ENCODE peak calls at places on chromosome 4, in four cellular contexts. One of them, this sample, is unnamed.

GRCh38 chr4:142452132-142452855 is 393.8 kb downstream of the INPP4B start:
- DNase-seq in HCT116: no peak
- DNase-seq in heart left ventricle: no peak
- DNase-seq in A549: no peak
- DNase-seq in this sample: no peak

GRCh38 chr4:6446538-6447451 is 25.6 kb downstream of the PPP2R2C start:
- DNase-seq in HCT116: no peak
- DNase-seq in heart left ventricle: peak; percentile 77
- DNase-seq in A549: no peak
- DNase-seq in this sample: no peak

GRCh38 chr4:174460684-174461083 is 61.6 kb downstream of the HPGD start:
- DNase-seq in HCT116: no peak
- DNase-seq in heart left ventricle: no peak
- DNase-seq in A549: no peak
- DNase-seq in this sample: no peak

GRCh38 chr4:32929738-32930688 is 2209.8 kb downstream of the PCDH7 start:
- DNase-seq in HCT116: no peak
- DNase-seq in heart left ventricle: no peak
- DNase-seq in A549: no peak
- DNase-seq in this sample: no peak

GRCh38 chr4:165364452-165365080 is 14.2 kb upstream of the CPE start:
- DNase-seq in HCT116: no peak
- DNase-seq in heart left ventricle: no peak
- DNase-seq in A549: no peak
- DNase-seq in this sample: no peak

GRCh38 chr4:76732246-76732645 is 165.7 kb downstream of the SOWAHB start:
- DNase-seq in HCT116: no peak
- DNase-seq in heart left ventricle: no peak
- DNase-seq in A549: no peak
- DNase-seq in this sample: no peak

GRCh38 chr4:16916719-16917337 is 18.4 kb upstream of the LDB2 start:
- DNase-seq in HCT116: peak; percentile 70
- DNase-seq in heart left ventricle: peak; percentile 50
- DNase-seq in A549: peak; percentile 15
- DNase-seq in this sample: no peak

GRCh38 chr4:5890063-5890727 is 2.7 kb downstream of the CRMP1 start:
- DNase-seq in HCT116: no peak
- DNase-seq in heart left ventricle: no peak
- DNase-seq in A549: no peak
- DNase-seq in this sample: no peak

GRCh38 chr4:80967346-80967745 is 63.2 kb upstream of the BMP3 start:
- DNase-seq in HCT116: no peak
- DNase-seq in heart left ventricle: no peak
- DNase-seq in A549: no peak
- DNase-seq in this sample: no peak

GRCh38 chr4:21769404-21770147 is 179.0 kb downstream of the KCNIP4 start:
- DNase-seq in HCT116: no peak
- DNase-seq in heart left ventricle: no peak
- DNase-seq in A549: no peak
- DNase-seq in this sample: no peak

GRCh38 chr4:56828784-56829535 is 7.5 kb upstream of the SPINK2 start:
- DNase-seq in HCT116: no peak
- DNase-seq in heart left ventricle: no peak
- DNase-seq in A549: no peak
- DNase-seq in this sample: no peak

DNA sequence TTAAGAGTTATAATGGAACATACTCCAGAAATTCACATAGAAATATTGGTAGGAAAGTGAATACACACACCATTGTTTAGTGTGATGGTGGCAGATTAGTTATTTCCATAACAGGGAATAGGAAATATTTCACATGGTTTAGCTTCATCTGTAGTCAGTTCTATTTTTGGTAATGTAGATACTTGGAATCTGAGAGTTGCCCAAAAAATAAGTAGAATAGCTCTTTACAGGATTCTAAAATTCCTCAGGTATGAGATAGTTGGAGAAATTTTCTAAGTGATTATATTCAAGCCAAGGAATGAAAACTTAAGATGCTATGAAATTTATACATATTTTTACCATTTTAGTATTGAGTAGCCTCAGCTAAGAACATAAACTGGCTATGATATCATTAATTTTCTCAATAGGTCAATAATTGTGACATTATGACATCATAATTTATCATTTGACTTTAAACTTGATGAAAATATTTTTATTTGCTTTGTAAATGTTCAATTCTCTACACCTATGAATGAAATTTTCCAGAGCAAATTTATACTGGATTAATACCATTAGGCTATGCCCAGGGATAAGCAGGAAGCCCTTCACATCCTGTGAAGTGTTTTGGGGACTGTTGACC is 35.8 kb downstream of the CPEB2 start:
- DNase-seq in HCT116: no peak
- DNase-seq in heart left ventricle: no peak
- DNase-seq in A549: no peak
- DNase-seq in this sample: no peak
- TF ChIP-seq POLR2A in HCT116: no peak
- TF ChIP-seq POLR2A in heart left ventricle: no peak
- TF ChIP-seq POLR2A in A549: no peak
- TF ChIP-seq POLR2A in this sample: no peak

DNA sequence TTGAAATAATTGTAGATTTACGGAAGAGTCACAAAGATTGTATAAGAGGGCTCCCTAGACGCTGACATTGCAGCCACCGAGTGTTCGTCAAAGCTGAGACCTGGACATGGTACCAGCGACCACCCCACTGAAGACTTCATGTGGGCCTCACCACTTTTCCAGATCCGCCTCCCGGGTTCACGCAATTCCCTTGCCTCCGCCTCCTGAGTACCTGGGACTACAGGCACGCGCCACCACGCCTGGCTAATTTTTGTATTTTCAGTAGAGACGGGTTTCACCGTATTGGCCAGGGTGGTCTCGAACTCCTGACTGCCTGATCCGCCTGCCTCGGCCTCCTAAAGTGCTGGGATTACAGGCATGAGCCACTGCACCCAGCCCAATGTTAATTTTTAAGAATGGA is 29.7 kb downstream of the CPLX1 start:
- DNase-seq in HCT116: no peak
- DNase-seq in heart left ventricle: no peak
- DNase-seq in A549: no peak
- DNase-seq in this sample: no peak
- H3K27ac ChIP-seq in HCT116: no peak overlapping the region
- H3K27ac ChIP-seq in heart left ventricle: no peak overlapping the region
- H3K27ac ChIP-seq in A549: no peak overlapping the region
- H3K27ac ChIP-seq in this sample: no peak overlapping the region

GRCh38 chr4:173374588-173374987 is 3.8 kb downstream of the SAP30 start:
- DNase-seq in HCT116: no peak
- DNase-seq in heart left ventricle: no peak
- DNase-seq in A549: no peak
- DNase-seq in this sample: no peak

GRCh38 chr4:173370477-173371291 is at the start of gene SAP30:
- DNase-seq in HCT116: peak; percentile 94
- DNase-seq in heart left ventricle: peak; percentile 99
- DNase-seq in A549: peak; percentile 73
- DNase-seq in this sample: peak; percentile 97

GRCh38 chr4:173370130-173370476 is 651 bp upstream of the SAP30 start:
- DNase-seq in HCT116: no peak
- DNase-seq in heart left ventricle: peak; percentile 77
- DNase-seq in A549: peak; percentile 18
- DNase-seq in this sample: peak; percentile 62

GRCh38 chr4:173367946-173368345 is 2.8 kb upstream of the SAP30 start:
- DNase-seq in HCT116: no peak
- DNase-seq in heart left ventricle: no peak
- DNase-seq in A549: no peak
- DNase-seq in this sample: no peak

GRCh38 chr4:173371292-173372192 is 788 bp downstream of the SAP30 start:
- DNase-seq in HCT116: no peak
- DNase-seq in heart left ventricle: peak; percentile 81
- DNase-seq in A549: peak; percentile 43
- DNase-seq in this sample: peak; percentile 60
- TF ChIP-seq POLR2A in HCT116: no peak
- TF ChIP-seq POLR2A in heart left ventricle: no peak
- TF ChIP-seq POLR2A in A549: no peak
- TF ChIP-seq POLR2A in this sample: no peak

DNA sequence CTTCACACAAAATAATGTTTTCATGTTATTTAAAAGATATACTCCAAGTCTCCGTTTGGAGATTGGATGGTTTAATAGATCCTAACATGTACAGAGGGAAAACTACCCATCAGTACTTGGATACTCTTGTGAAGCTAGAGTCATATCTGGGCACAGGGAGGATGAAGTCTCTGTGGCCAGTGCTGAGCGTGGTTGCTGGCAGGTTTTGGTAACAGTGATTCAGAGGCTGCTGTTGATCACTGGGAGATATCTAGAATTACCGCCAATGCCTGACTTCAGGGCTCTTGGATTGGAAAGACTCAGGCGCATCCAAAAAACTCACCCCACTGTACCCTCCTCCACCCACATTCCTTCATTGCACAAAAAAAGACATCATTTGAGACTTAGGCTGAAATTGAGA is 107.2 kb upstream of the PGRMC2 start:
- DNase-seq in HCT116: no peak
- DNase-seq in heart left ventricle: no peak
- DNase-seq in A549: no peak
- DNase-seq in this sample: no peak
- H3K27ac ChIP-seq in HCT116: no peak overlapping the region
- H3K27ac ChIP-seq in heart left ventricle: no peak overlapping the region
- H3K27ac ChIP-seq in A549: no peak overlapping the region
- H3K27ac ChIP-seq in this sample: no peak overlapping the region

GRCh38 chr4:151325320-151326246 is at the start of gene SH3D19:
- DNase-seq in HCT116: peak; percentile 68
- DNase-seq in heart left ventricle: peak; percentile 84
- DNase-seq in A549: peak; percentile 61
- DNase-seq in this sample: peak; percentile 63
- TF ChIP-seq POLR2A in HCT116: no peak
- TF ChIP-seq POLR2A in heart left ventricle: no peak
- TF ChIP-seq POLR2A in A549: peak; percentile 52
- TF ChIP-seq POLR2A in this sample: peak; percentile 55

GRCh38 chr4:159272341-159273125 is 169.7 kb downstream of the RAPGEF2 start:
- DNase-seq in HCT116: no peak
- DNase-seq in heart left ventricle: no peak
- DNase-seq in A549: no peak
- DNase-seq in this sample: no peak
- H3K27ac ChIP-seq in HCT116: no peak overlapping the region
- H3K27ac ChIP-seq in heart left ventricle: no peak overlapping the region
- H3K27ac ChIP-seq in A549: no peak overlapping the region
- H3K27ac ChIP-seq in this sample: no peak overlapping the region

GRCh38 chr4:2755821-2756690 is at the start of gene TNIP2:
- DNase-seq in HCT116: no peak
- DNase-seq in heart left ventricle: peak; percentile 92
- DNase-seq in A549: peak; percentile 70
- DNase-seq in this sample: peak; percentile 59
- TF ChIP-seq POLR2A in HCT116: no peak
- TF ChIP-seq POLR2A in heart left ventricle: no peak
- TF ChIP-seq POLR2A in A549: peak; percentile 75
- TF ChIP-seq POLR2A in this sample: no peak

GRCh38 chr4:185117300-185117934 is 25.6 kb upstream of the SLC25A4 start:
- DNase-seq in HCT116: no peak
- DNase-seq in heart left ventricle: no peak
- DNase-seq in A549: no peak
- DNase-seq in this sample: no peak

GRCh38 chr4:185119927-185120630 is 23.0 kb upstream of the SLC25A4 start:
- DNase-seq in HCT116: no peak
- DNase-seq in heart left ventricle: no peak
- DNase-seq in A549: no peak
- DNase-seq in this sample: no peak

GRCh38 chr4:185112104-185112503 is 31.0 kb upstream of the SLC25A4 start:
- DNase-seq in HCT116: peak; percentile 97
- DNase-seq in heart left ventricle: peak; percentile 57
- DNase-seq in A549: peak; percentile 70
- DNase-seq in this sample: no peak

GRCh38 chr4:185113340-185113739 is 29.7 kb upstream of the SLC25A4 start:
- DNase-seq in HCT116: no peak
- DNase-seq in heart left ventricle: no peak
- DNase-seq in A549: no peak
- DNase-seq in this sample: no peak

DNA sequence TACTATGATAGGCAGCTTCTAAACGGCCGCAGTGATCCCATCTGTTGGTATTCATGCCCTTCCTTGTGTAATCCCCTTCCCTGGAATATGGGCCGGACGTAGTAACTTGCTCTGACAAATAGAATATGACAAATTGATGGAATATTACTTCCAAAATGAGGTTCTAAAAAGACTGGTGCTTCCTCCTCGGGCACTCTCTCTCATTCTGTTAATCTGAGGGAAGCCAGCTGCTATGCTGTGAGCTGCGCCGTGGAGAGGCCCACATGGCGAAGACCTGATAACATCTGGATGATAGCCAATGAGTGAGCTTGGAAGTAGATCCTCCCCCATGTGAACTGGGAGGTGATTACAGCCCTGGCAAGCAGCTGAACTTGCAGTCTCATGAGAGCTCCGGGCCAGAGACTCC is 27.2 kb upstream of the SLC25A4 start:
- DNase-seq in HCT116: no peak
- DNase-seq in heart left ventricle: peak; percentile 87
- DNase-seq in A549: no peak
- DNase-seq in this sample: no peak
- H3K27ac ChIP-seq in HCT116: no peak overlapping the region
- H3K27ac ChIP-seq in heart left ventricle: no peak overlapping the region
- H3K27ac ChIP-seq in A549: no peak overlapping the region
- H3K27ac ChIP-seq in this sample: no peak overlapping the region